ENCODE peak calls at places on chromosomes 1 and 21, in six cellular contexts. B is T-helper 9 cell; J is heart left ventricle; N is KBM-7; D is T-helper 2 cell; I is activated CD8-positive, alpha-beta memory T cell treated with anti-CD3 and anti-CD28 coated beads, Interleukin-2, amount 50 U/mL, for 4 hours. U is an unnamed sample.
A peak's percentile ranks its signal among the peaks of the same experiment; 100 is the strongest.

GRCh38 chr1:18943162-18943561 is 13.3 kb downstream of the IFFO2 start:
- DNase-seq in B (no peak), J (no peak), N (no peak), D (no peak), I (no peak), U (no peak)

GRCh38 chr1:166379447-166379846 is 212.6 kb upstream of the FAM78B start:
- DNase-seq in D (no peak), B (no peak), J (peak; percentile 66), I (no peak), N (no peak), U (no peak)

GRCh38 chr21:38376693-38377092 is 119.9 kb downstream of the KCNJ15 start:
- DNase-seq in D (no peak), N (peak; percentile 81), I (no peak), J (no peak), B (no peak), U (no peak)

GRCh38 chr1:112704908-112705627 is 1.9 kb downstream of the RHOC start:
- DNase-seq in N (peak; percentile 99), D (peak; percentile 48), J (peak; percentile 96), B (no peak), I (no peak), U (peak; percentile 91)

GRCh38 chr1:193325042-193325441 is 138.6 kb upstream of the B3GALT2 start:
- DNase-seq in N (no peak), J (no peak), B (no peak), D (no peak), I (no peak), U (no peak)

GRCh38 chr1:98260421-98260820 is 339.6 kb upstream of the DPYD start:
- DNase-seq in N (no peak), J (no peak), B (no peak), D (no peak), I (no peak), U (no peak)

GRCh38 chr1:11337536-11338350 is 64.7 kb downstream of the UBIAD1 start:
- DNase-seq in B (peak; percentile 59), N (peak; percentile 71), D (peak; percentile 18), J (peak; percentile 19), I (peak; percentile 73), U (peak; percentile 56)

GRCh38 chr1:233390842-233391241 is 63.3 kb downstream of the MAP3K21 start:
- DNase-seq in I (no peak), B (no peak), J (no peak), N (no peak), D (no peak), U (no peak)

GRCh38 chr1:1281533-1282321 is 1.5 kb downstream of the SCNN1D start:
- DNase-seq in N (no peak), D (no peak), J (peak; percentile 81), B (no peak), I (no peak), U (no peak)

GRCh38 chr1:220516014-220516721 is 11.8 kb upstream of the MARK1 start:
- DNase-seq in D (no peak), J (no peak), N (no peak), B (no peak), I (no peak), U (no peak)

GRCh38 chr1:228490120-228491078 is 3.2 kb downstream of the RNF187 start:
- DNase-seq in B (no peak), I (no peak), N (no peak), D (no peak), J (peak; percentile 50), U (no peak)